ENCODE peak calls at places on chromosomes 11 and 22, in four cellular contexts. One of them, this sample, is unnamed.

GRCh38 chr22:38176170-38176741 is 5.4 kb downstream of the PLA2G6 start:
- DNase-seq in sigmoid colon: peak; percentile 91
- DNase-seq in prostate gland: peak; percentile 73
- DNase-seq in ovary: peak; percentile 76
- DNase-seq in this sample: peak; percentile 43

GRCh38 chr22:37065961-37066360 is 14.4 kb downstream of the KCTD17 start:
- DNase-seq in prostate gland: no peak
- DNase-seq in sigmoid colon: no peak
- DNase-seq in ovary: no peak
- DNase-seq in this sample: no peak

GRCh38 chr11:124793466-124794278 is 6.5 kb downstream of the MSANTD2 start:
- DNase-seq in prostate gland: no peak
- DNase-seq in ovary: no peak
- DNase-seq in sigmoid colon: no peak
- DNase-seq in this sample: no peak

GRCh38 chr22:23856721-23857605 is 712 bp upstream of the SLC2A11 start:
- DNase-seq in sigmoid colon: peak; percentile 81
- DNase-seq in prostate gland: peak; percentile 42
- DNase-seq in ovary: peak; percentile 72
- DNase-seq in this sample: no peak

GRCh38 chr11:18699848-18700261 is 1.3 kb downstream of the TMEM86A start:
- DNase-seq in sigmoid colon: peak; percentile 74
- DNase-seq in ovary: peak; percentile 72
- DNase-seq in prostate gland: no peak
- DNase-seq in this sample: no peak

GRCh38 chr22:49106136-49106930 is 721.3 kb downstream of the BRD1 start:
- DNase-seq in sigmoid colon: peak; percentile 40
- DNase-seq in ovary: no peak
- DNase-seq in prostate gland: no peak
- DNase-seq in this sample: no peak

GRCh38 chr22:47014636-47014930 is 252.1 kb downstream of the TBC1D22A start:
- DNase-seq in sigmoid colon: peak; percentile 55
- DNase-seq in prostate gland: no peak
- DNase-seq in ovary: no peak
- DNase-seq in this sample: no peak

GRCh38 chr11:79950172-79950571 is 509.3 kb upstream of the TENM4 start:
- DNase-seq in ovary: no peak
- DNase-seq in prostate gland: no peak
- DNase-seq in sigmoid colon: no peak
- DNase-seq in this sample: no peak

GRCh38 chr11:61104963-61105362 is 2.7 kb downstream of the CD5 start:
- DNase-seq in prostate gland: no peak
- DNase-seq in ovary: no peak
- DNase-seq in sigmoid colon: peak; percentile 51
- DNase-seq in this sample: no peak
- TF ChIP-seq POLR2A in prostate gland: no peak
- TF ChIP-seq POLR2A in ovary: no peak
- TF ChIP-seq POLR2A in sigmoid colon: no peak
- TF ChIP-seq POLR2A in this sample: no peak

DNA sequence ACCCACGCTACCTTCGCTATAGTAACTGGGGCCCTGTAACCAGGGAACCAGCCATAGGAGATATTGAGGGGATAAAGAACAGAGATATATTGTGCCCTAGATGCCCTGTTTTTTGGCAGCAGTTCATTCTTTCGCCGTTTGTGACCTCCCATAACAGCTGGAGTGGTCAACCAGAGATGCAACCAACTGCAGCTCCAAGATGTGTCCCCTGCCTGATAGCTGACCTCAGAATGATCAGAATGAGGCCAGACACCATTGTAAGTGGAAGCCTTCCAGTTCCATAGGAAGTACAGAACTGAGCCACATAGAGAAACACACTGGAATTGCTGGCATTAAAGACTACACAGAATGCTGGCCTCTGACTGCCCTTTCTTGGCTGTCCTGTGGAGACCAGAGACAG is 39.2 kb downstream of the P4HA3 start:
- DNase-seq in ovary: no peak
- DNase-seq in prostate gland: no peak
- DNase-seq in sigmoid colon: no peak
- DNase-seq in this sample: no peak
- TF ChIP-seq CTCF in ovary: no peak
- TF ChIP-seq CTCF in prostate gland: no peak
- TF ChIP-seq CTCF in sigmoid colon: no peak
- TF ChIP-seq CTCF in this sample: no peak

GRCh38 chr22:42270512-42271190 is at the start of gene TCF20:
- DNase-seq in sigmoid colon: peak; percentile 86
- DNase-seq in ovary: peak; percentile 85
- DNase-seq in prostate gland: peak; percentile 76
- DNase-seq in this sample: peak; percentile 70

GRCh38 chr22:42270178-42270511 is 308 bp downstream of the TCF20 start:
- DNase-seq in ovary: no peak
- DNase-seq in prostate gland: no peak
- DNase-seq in sigmoid colon: no peak
- DNase-seq in this sample: no peak

GRCh38 chr22:42269407-42270177 is 861 bp downstream of the TCF20 start:
- DNase-seq in ovary: peak; percentile 61
- DNase-seq in sigmoid colon: peak; percentile 73
- DNase-seq in prostate gland: peak; percentile 72
- DNase-seq in this sample: no peak

GRCh38 chr22:42271191-42271813 is 849 bp upstream of the TCF20 start:
- DNase-seq in sigmoid colon: no peak
- DNase-seq in prostate gland: no peak
- DNase-seq in ovary: no peak
- DNase-seq in this sample: no peak

DNA sequence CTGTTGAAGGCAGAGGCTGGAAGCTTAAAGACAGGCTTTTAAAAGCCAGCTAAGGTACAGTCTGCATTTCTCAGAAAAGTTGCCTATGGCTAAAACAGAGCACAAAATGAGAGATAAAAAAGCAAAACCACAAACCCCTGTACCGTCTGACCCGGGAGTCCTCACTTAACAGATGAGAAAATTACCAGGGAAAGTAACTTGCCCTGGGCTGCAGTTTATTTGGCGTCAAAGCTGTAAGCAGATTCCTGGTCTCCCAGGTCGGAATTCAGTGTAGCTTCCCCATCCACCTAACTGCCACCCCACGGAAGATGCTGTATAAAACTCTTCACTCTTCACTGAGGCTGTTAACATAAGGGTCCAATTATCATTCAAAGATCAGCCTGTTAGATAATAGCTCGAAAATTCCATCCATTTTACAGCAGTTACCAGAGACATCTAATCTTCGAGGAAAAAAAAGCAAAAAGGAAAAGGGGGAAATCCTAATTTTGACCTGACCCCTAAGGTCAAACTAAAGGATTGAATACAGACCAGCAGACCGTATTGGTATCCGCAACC is 1.5 kb downstream of the TCF20 start:
- DNase-seq in ovary: no peak
- DNase-seq in prostate gland: no peak
- DNase-seq in sigmoid colon: no peak
- DNase-seq in this sample: no peak
- H3K4me1 ChIP-seq in ovary: peaks cover 6% of the 10 kb centered on the region
- H3K4me1 ChIP-seq in prostate gland: no peaks in the 10 kb centered on the region
- H3K4me1 ChIP-seq in sigmoid colon: peaks cover 24% of the 10 kb centered on the region
- H3K4me1 ChIP-seq in this sample: peaks cover 9% of the 10 kb centered on the region

DNA sequence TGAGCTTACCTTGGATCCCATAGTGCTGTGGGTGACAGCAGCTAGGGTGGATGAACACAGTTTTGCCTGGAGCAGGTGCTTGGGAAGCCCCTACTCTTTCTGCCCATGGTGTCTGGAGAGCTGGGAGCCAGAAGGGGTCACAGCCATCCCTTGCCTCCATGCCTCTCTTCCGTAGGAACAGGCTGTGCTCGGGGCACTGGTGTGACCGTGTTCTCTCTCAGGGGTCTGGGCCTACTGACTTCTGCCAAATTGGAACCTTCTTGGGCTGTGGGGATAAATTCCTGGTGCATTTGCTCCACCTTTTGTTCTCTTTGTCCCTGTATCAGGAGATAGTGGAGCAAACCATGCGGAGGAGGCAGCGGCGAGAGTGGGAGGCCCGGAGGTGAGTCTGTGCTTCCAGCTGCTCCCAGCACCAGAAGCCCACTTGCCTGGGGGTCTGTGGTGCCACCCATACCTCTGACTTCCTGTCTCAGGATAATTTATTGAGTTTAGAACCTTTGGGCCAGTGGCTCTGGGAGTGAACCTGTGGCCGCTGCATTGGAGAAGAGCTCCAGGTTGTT is 14.4 kb downstream of the CDC45 start:
- DNase-seq in prostate gland: no peak
- DNase-seq in ovary: no peak
- DNase-seq in sigmoid colon: no peak
- DNase-seq in this sample: no peak
- TF ChIP-seq POLR2A in prostate gland: no peak
- TF ChIP-seq POLR2A in ovary: no peak
- TF ChIP-seq POLR2A in sigmoid colon: no peak
- TF ChIP-seq POLR2A in this sample: no peak